ENCODE peak calls at places on chromosomes 13 and 19, in four cellular contexts. P is GM12878, Z is A549, Q is HepG2. W is an unnamed sample.

GRCh38 chr13:27211771-27212364 is 39.5 kb upstream of the RPL21 start:
- DNase-seq in P (no peak), Z (no peak), Q (no peak), W (no peak)

GRCh38 chr13:110408286-110408685 is 101.2 kb downstream of the COL4A2 start:
- DNase-seq in P (no peak), Z (no peak), Q (no peak), W (no peak)

GRCh38 chr19:7658219-7658686 is 10.6 kb upstream of the RETN start:
- DNase-seq in P (peak), Z (no peak), Q (no peak), W (no peak)

GRCh38 chr19:16541526-16542044 is 652 bp downstream of the CHERP start:
- DNase-seq in P (no peak), Z (no peak), Q (no peak), W (peak)

GRCh38 chr13:59603646-59604045 is 560.1 kb downstream of the DIAPH3 start:
- DNase-seq in P (no peak), Z (no peak), Q (no peak), W (no peak)

GRCh38 chr13:71218960-71219359 is 648.0 kb downstream of the DACH1 start:
- DNase-seq in P (no peak), Z (peak), Q (peak), W (peak)

GRCh38 chr13:114063545-114064515 is 68.6 kb downstream of the RASA3 start:
- DNase-seq in P (no peak), Z (peak), Q (no peak), W (peak)

GRCh38 chr13:19074519-19074918 is 107.1 kb downstream of the TUBA3C start:
- DNase-seq in P (no peak), Z (no peak), Q (no peak), W (no peak)

GRCh38 chr19:56117376-56117884 is 3.7 kb downstream of the ZNF787 start:
- DNase-seq in P (no peak), Z (no peak), Q (no peak), W (no peak)

GRCh38 chr13:93318538-93318937 is 91.9 kb downstream of the GPC6 start:
- DNase-seq in P (no peak), Z (peak), Q (peak), W (no peak)

GRCh38 chr19:7910321-7911161 is 4.1 kb upstream of the TGFBR3L start:
- DNase-seq in P (no peak), Z (no peak), Q (no peak), W (no peak)

GRCh38 chr19:5814123-5814839 is 9.4 kb downstream of the NRTN start:
- DNase-seq in P (no peak), Z (no peak), Q (no peak), W (no peak)

GRCh38 chr19:9923440-9923839 is 12.9 kb downstream of the OLFM2 start:
- DNase-seq in P (no peak), Z (no peak), Q (no peak), W (no peak)
- TF ChIP-seq PBX3 in P (no peak), Z (no peak), Q (no peak), W (no peak)

GRCh38 chr19:10104665-10105221 is 1.4 kb upstream of the PPAN start:
- DNase-seq in P (peak), Z (no peak), Q (no peak), W (no peak)
- TF ChIP-seq REST in P (peak), Z (no peak), Q (no peak), W (no peak)

DNA sequence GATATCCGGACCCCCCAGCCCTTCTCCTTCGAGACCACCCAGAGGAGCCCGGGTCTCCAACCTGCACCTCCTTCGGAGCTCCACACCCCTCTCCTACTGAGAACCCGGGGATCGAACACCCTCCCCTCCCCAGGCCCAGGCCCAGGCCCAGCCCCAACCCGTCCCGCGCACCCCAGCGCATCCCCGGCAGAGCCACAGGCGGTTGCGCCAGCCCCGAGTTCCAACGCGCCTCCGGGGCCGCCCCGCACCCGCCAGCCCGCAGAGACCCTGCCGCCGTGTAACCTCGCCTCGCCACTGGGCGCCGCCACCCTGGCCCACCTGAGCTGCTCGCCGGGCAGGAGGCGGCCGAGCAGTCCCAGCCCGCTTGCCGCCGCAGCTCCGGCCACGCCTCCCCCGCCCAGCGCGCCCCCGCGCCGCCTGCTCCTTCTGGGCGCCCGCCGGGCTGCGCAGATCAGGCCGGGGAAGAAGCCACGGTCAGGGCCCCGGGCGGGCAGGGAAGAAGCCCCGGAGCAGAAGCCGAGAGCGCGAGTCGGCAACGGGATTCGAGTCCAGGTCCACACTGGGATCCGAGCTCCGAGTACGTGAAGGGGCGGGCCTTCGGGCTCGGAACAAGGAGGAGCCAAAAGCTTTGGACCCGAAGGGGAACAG is at the start of gene MBOAT7:
- DNase-seq in P (no peak), Z (no peak), Q (no peak), W (no peak)
- TF ChIP-seq CTCF in P (peak), Z (peak), Q (peak), W (peak)

GRCh38 chr13:98950705-98951104 is 27.2 kb downstream of the DOCK9 start:
- DNase-seq in P (no peak), Z (no peak), Q (no peak), W (no peak)
- TF ChIP-seq PBX3 in P (no peak), Z (no peak), Q (no peak), W (no peak)